ENCODE peak calls at places on chromosomes 5 and 9, in four cellular contexts. P, Q, H and G are unnamed samples. For H3K4me1, the result is how much of the 10 kb centered on the place peaks cover.

GRCh38 chr9:110256392-110257096 is at the start of gene TXN:
- DNase-seq in P (peak), H (peak), Q (peak), G (peak)

GRCh38 chr5:485943-486491 is 38.2 kb downstream of the SLC9A3 start:
- DNase-seq in P (no peak), Q (no peak), H (no peak), G (no peak)

GRCh38 chr9:97570899-97571298 is 62.3 kb downstream of the TSTD2 start:
- DNase-seq in P (no peak), Q (no peak), H (no peak), G (no peak)

GRCh38 chr5:14901462-14902051 is 30.0 kb upstream of the ANKH start:
- DNase-seq in P (peak), H (peak), Q (peak), G (no peak)

GRCh38 chr5:110258460-110258859 is 468.0 kb downstream of the TMEM232 start:
- DNase-seq in Q (peak), P (no peak), H (peak), G (peak)

GRCh38 chr5:16585028-16585667 is 31.6 kb downstream of the RETREG1 start:
- DNase-seq in H (peak), P (no peak), Q (peak), G (no peak)

GRCh38 chr9:87594662-87595061 is 97.0 kb downstream of the DAPK1 start:
- DNase-seq in P (no peak), Q (no peak), H (no peak), G (no peak)

GRCh38 chr5:54772232-54773168 is 212.9 kb downstream of the ESM1 start:
- DNase-seq in P (no peak), Q (no peak), H (no peak), G (no peak)

GRCh38 chr9:108665856-108666784 is 189.7 kb downstream of the ACTL7B start:
- DNase-seq in H (no peak), Q (peak), P (no peak), G (no peak)

GRCh38 chr5:52577546-52577945 is 210.2 kb upstream of the ITGA1 start:
- DNase-seq in Q (no peak), H (no peak), P (no peak), G (no peak)

GRCh38 chr9:70111042-70111602 is 67.5 kb downstream of the MAMDC2 start:
- DNase-seq in P (peak), Q (peak), H (peak), G (peak)

GRCh38 chr5:68365894-68366293 is 150.3 kb downstream of the PIK3R1 start:
- DNase-seq in P (no peak), Q (no peak), H (no peak), G (no peak)

GRCh38 chr5:7615566-7616061 is 219.7 kb downstream of the ADCY2 start:
- DNase-seq in P (no peak), H (no peak), Q (no peak), G (no peak)

GRCh38 chr5:66653380-66653779 is 57.2 kb downstream of the MAST4 start:
- DNase-seq in H (no peak), Q (peak), P (no peak), G (no peak)

GRCh38 chr5:179839328-179840256 is 18.9 kb downstream of the SQSTM1 start:
- DNase-seq in Q (peak), P (no peak), H (no peak), G (peak)

GRCh38 chr9:106920701-106921283 is 57.8 kb downstream of the ZNF462 start:
- DNase-seq in P (no peak), Q (peak), H (peak), G (no peak)

GRCh38 chr5:137994556-137994955 is 38.3 kb downstream of the FAM13B start:
- DNase-seq in Q (no peak), P (no peak), H (no peak), G (no peak)

GRCh38 chr5:123705741-123706140 is 193.8 kb downstream of the CSNK1G3 start:
- DNase-seq in P (no peak), H (no peak), Q (no peak), G (no peak)

GRCh38 chr9:119873877-119874276 is 504.6 kb upstream of the BRINP1 start:
- DNase-seq in P (no peak), H (no peak), Q (no peak), G (no peak)

GRCh38 chr5:76787237-76787636 is 31.6 kb upstream of the F2RL1 start:
- DNase-seq in Q (peak), P (peak), H (peak), G (no peak)

GRCh38 chr5:87231037-87231808 is 36.5 kb upstream of the RASA1 start:
- DNase-seq in Q (no peak), H (no peak), P (no peak), G (no peak)

GRCh38 chr5:127562252-127562651 is 44.8 kb downstream of the PRRC1 start:
- DNase-seq in H (peak), Q (peak), P (no peak), G (no peak)

GRCh38 chr5:3377176-3377575 is 218.5 kb upstream of the IRX1 start:
- DNase-seq in P (no peak), H (no peak), Q (no peak), G (no peak)

GRCh38 chr5:146188358-146188757 is 5.9 kb upstream of the LARS1 start:
- DNase-seq in H (no peak), Q (no peak), P (no peak), G (no peak)

GRCh38 chr9:95857122-95857521 is 18.4 kb upstream of the ERCC6L2 start:
- DNase-seq in P (no peak), Q (peak), H (no peak), G (no peak)

GRCh38 chr9:20339611-20340010 is 282.7 kb downstream of the MLLT3 start:
- DNase-seq in P (no peak), H (no peak), Q (no peak), G (no peak)

GRCh38 chr5:150771034-150771795 is 7.3 kb upstream of the SMIM3 start:
- DNase-seq in H (no peak), P (no peak), Q (no peak), G (no peak)
- H3K27ac ChIP-seq in H (no peak), P (no peak), Q (no peak), G (no peak)

GRCh38 chr9:89428222-89428761 is 69.6 kb downstream of the SEMA4D start:
- DNase-seq in P (no peak), Q (no peak), H (no peak), G (no peak)
- H3K4me1 ChIP-seq in P (under half), Q (under half), H (under half), G (under half)

GRCh38 chr9:127166651-127167524 is 44.5 kb upstream of the ANGPTL2 start:
- DNase-seq in H (peak), P (no peak), Q (no peak), G (no peak)
- H3K27ac ChIP-seq in H (no peak), P (no peak), Q (no peak), G (no peak)

GRCh38 chr5:81184749-81185110 is 48.4 kb upstream of the CKMT2 start:
- DNase-seq in P (no peak), H (no peak), Q (no peak), G (no peak)
- H3K4me1 ChIP-seq in P (under half), H (under half), Q (under half), G (under half)

GRCh38 chr5:158856794-158857193 is 242.9 kb downstream of the EBF1 start:
- DNase-seq in P (no peak), Q (no peak), H (no peak), G (no peak)
- H3K27ac ChIP-seq in P (peak), Q (no peak), H (no peak), G (no peak)

GRCh38 chr5:169945831-169946261 is 34.4 kb downstream of the INSYN2B start:
- DNase-seq in P (peak), Q (peak), H (no peak), G (no peak)
- H3K4me1 ChIP-seq in P (under half), Q (under half), H (under half), G (under half)

GRCh38 chr5:59198365-59198764 is 615.5 kb downstream of the RAB3C start:
- DNase-seq in P (no peak), Q (no peak), H (no peak), G (no peak)

GRCh38 chr5:59198832-59199231 is 616.0 kb downstream of the RAB3C start:
- DNase-seq in Q (no peak), P (no peak), H (no peak), G (no peak)

GRCh38 chr5:59193616-59194319 is 610.9 kb downstream of the RAB3C start:
- DNase-seq in P (no peak), H (no peak), Q (peak), G (peak)

GRCh38 chr5:59199868-59200267 is 617.0 kb downstream of the RAB3C start:
- DNase-seq in H (no peak), P (no peak), Q (no peak), G (no peak)

DNA sequence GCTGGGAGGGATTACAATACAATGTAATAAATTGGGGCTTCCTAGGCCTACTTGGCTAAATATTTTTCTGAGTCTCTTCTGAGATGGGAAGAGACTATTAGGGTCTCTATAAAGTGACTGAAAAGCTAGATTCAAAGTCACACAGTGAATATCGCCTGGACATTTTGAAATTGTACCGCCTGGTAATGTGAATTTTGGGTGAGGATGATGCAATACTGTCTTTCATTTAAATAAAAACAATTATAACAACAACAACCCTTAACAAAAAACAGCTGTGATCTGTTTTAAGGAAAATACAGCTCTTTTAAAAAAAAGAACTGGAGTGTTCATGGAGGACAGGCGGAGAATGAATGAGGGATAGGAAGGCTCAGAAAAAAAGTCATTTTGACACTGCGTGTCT is 615.0 kb downstream of the RAB3C start:
- DNase-seq in Q (no peak), P (no peak), H (no peak), G (no peak)
- H3K27ac ChIP-seq in Q (no peak), P (no peak), H (no peak), G (no peak)

GRCh38 chr9:123343428-123344272 is 12.3 kb upstream of the CRB2 start:
- DNase-seq in Q (no peak), H (no peak), P (no peak), G (no peak)
- H3K4me1 ChIP-seq in Q (under half), H (under half), P (under half), G (under half)